ENCODE peak calls at places on chromosome 20, in four cellular contexts. M, W, H and R are unnamed samples.
A peak's percentile ranks its signal among the peaks of the same experiment; 100 is the strongest.

GRCh38 chr20:11246251-11246775 is 572.5 kb upstream of the JAG1 start:
- DNase-seq in H (no peak), M (no peak), W (no peak), R (no peak)

GRCh38 chr20:64080013-64080812 is at the start of gene OPRL1:
- DNase-seq in H (no peak), W (peak; percentile 74), M (no peak), R (no peak)

GRCh38 chr20:38997622-38998021 is 35.5 kb downstream of the DHX35 start:
- DNase-seq in M (no peak), W (no peak), H (no peak), R (no peak)

GRCh38 chr20:52231230-52231746 is 39.7 kb upstream of the ZFP64 start:
- DNase-seq in W (no peak), H (peak; percentile 98), M (no peak), R (no peak)

GRCh38 chr20:35616465-35617396 is 1.1 kb downstream of the SPAG4 start:
- DNase-seq in M (peak; percentile 83), W (peak; percentile 88), H (peak; percentile 100), R (peak; percentile 100)

GRCh38 chr20:6994452-6994851 is 227.0 kb downstream of the BMP2 start:
- DNase-seq in M (no peak), W (no peak), H (no peak), R (no peak)

GRCh38 chr20:13610205-13610604 is 28.5 kb downstream of the TASP1 start:
- DNase-seq in H (peak; percentile 41), M (peak; percentile 9), W (no peak), R (no peak)

GRCh38 chr20:54062812-54063280 is 7.5 kb downstream of the BCAS1 start:
- DNase-seq in M (peak; percentile 66), W (no peak), H (peak; percentile 70), R (peak; percentile 79)

GRCh38 chr20:23923891-23924435 is 44.4 kb upstream of the CST5 start:
- DNase-seq in W (no peak), M (no peak), H (no peak), R (no peak)

GRCh38 chr20:47368301-47368700 is 11.8 kb upstream of the ZMYND8 start:
- DNase-seq in M (no peak), W (no peak), H (no peak), R (no peak)
- TF ChIP-seq JUND in M (no peak), W (no peak), H (no peak), R (no peak)

GRCh38 chr20:4957939-4958362 is 43.4 kb downstream of the SLC23A2 start:
- DNase-seq in H (no peak), W (no peak), M (no peak), R (no peak)
- TF ChIP-seq JUND in H (no peak), W (no peak), M (no peak), R (no peak)

GRCh38 chr20:51128198-51128597 is 105.3 kb upstream of the KCNG1 start:
- DNase-seq in H (no peak), W (no peak), M (no peak), R (no peak)
- TF ChIP-seq JUND in H (no peak), W (no peak), M (peak; percentile 58), R (no peak)

DNA sequence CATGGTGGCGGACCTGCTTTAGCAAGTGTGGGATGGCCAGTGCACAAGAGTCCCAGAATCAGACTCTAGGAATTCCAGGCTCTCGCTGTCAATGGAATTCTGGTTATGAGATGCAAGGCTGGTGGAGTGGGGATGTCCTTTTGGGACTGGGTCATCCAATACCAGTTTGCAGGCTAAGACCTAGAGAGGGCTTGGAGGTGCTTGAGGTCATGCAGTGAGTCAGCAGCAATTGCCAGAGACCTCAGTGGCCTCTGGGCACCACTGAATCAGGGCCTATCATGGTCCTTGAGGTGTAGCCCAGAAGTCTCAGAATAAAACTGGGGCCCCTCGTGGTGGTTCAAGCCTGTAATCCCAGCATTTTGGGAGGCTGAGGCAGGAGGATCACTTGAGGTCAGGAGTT is 1.4 kb upstream of the SCRT2 start:
- DNase-seq in M (no peak), H (no peak), W (no peak), R (no peak)
- TF ChIP-seq JUND in M (no peak), H (no peak), W (no peak), R (no peak)

GRCh38 chr20:41003143-41003932 is 25.3 kb upstream of the TOP1 start:
- DNase-seq in H (peak; percentile 99), W (no peak), M (no peak), R (no peak)
- TF ChIP-seq JUND in H (peak; percentile 66), W (peak; percentile 85), M (peak; percentile 87), R (no peak)

DNA sequence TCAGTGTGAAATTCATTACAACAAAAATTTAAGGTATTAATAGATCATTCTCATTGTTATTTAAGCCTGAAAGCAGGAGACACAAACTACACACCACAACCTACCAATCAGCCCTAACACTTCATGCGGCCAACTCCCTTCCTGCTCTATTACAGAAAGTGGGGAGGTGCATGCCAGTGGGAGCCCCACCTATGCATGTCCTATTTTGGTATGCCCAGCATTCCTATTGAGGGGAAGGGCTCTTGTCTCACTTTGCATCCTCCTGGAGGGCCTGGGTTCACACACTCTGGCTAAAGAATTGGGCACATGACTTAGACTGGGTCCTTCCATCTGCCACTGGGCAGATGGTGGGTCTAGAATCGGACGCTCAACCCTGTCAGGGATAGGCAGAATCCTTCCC is 450.0 kb downstream of the PTPRT start:
- DNase-seq in H (no peak), M (no peak), W (no peak), R (no peak)
- TF ChIP-seq JUND in H (no peak), M (no peak), W (no peak), R (no peak)

GRCh38 chr20:48180039-48180438 is 394.8 kb upstream of the SULF2 start:
- DNase-seq in H (peak; percentile 50), M (no peak), W (no peak), R (no peak)
- TF ChIP-seq JUND in H (no peak), M (no peak), W (no peak), R (no peak)

GRCh38 chr20:25057234-25058050 is 497 bp downstream of the ACSS1 start:
- DNase-seq in M (peak; percentile 79), H (no peak), W (peak; percentile 70), R (peak; percentile 80)
- TF ChIP-seq JUND in M (no peak), H (no peak), W (no peak), R (no peak)

GRCh38 chr20:62062661-62063600 is 2.8 kb downstream of the TAF4 start:
- DNase-seq in H (no peak), M (no peak), W (no peak), R (no peak)

GRCh38 chr20:62063601-62063980 is 2.1 kb downstream of the TAF4 start:
- DNase-seq in W (no peak), M (peak; percentile 70), H (no peak), R (no peak)

GRCh38 chr20:62059926-62060630 is 5.6 kb downstream of the TAF4 start:
- DNase-seq in M (no peak), W (no peak), H (no peak), R (no peak)

GRCh38 chr20:62060631-62061541 is 4.8 kb downstream of the TAF4 start:
- DNase-seq in W (no peak), H (no peak), M (no peak), R (no peak)

GRCh38 chr20:62061851-62062418 is 3.7 kb downstream of the TAF4 start:
- DNase-seq in M (no peak), H (no peak), W (no peak), R (no peak)
- TF ChIP-seq JUND in M (no peak), H (no peak), W (no peak), R (no peak)

GRCh38 chr20:57795347-57795697 is 85.5 kb upstream of the PMEPA1 start:
- DNase-seq in H (peak; percentile 39), M (no peak), W (no peak), R (no peak)

GRCh38 chr20:57794600-57795346 is 85.0 kb upstream of the PMEPA1 start:
- DNase-seq in M (no peak), H (no peak), W (no peak), R (peak; percentile 19)

GRCh38 chr20:57791946-57792328 is 82.1 kb upstream of the PMEPA1 start:
- DNase-seq in H (no peak), M (no peak), W (no peak), R (no peak)

GRCh38 chr20:57792386-57793095 is 82.7 kb upstream of the PMEPA1 start:
- DNase-seq in M (no peak), H (no peak), W (no peak), R (no peak)

GRCh38 chr20:57793421-57793820 is 83.6 kb upstream of the PMEPA1 start:
- DNase-seq in W (no peak), M (no peak), H (no peak), R (no peak)
- TF ChIP-seq JUND in W (no peak), M (no peak), H (no peak), R (no peak)